ENCODE peak calls at places on chromosome 1, in eight cellular contexts. Y, F, G, E, O, A, D and Q are unnamed samples.

GRCh38 chr1:26786437-26787380 is 1.0 kb upstream of the PIGV start:
- DNase-seq in Y (no peak), F (peak), G (no peak), E (peak), O (no peak), A (peak), D (peak), Q (peak)

GRCh38 chr1:19936061-19936750 is 12.8 kb upstream of the PLA2G2E start:
- DNase-seq in Y (no peak), F (no peak), G (no peak), E (no peak), O (no peak), A (no peak), D (no peak), Q (no peak)

GRCh38 chr1:155322571-155322952 is 1.9 kb downstream of the RUSC1 start:
- DNase-seq in Y (no peak), F (no peak), G (no peak), E (no peak), O (no peak), A (peak), D (peak), Q (no peak)

GRCh38 chr1:43979528-43980254 is 681 bp downstream of the B4GALT2 start:
- DNase-seq in Y (no peak), F (peak), G (peak), E (no peak), O (no peak), A (peak), D (peak), Q (peak)

GRCh38 chr1:240027059-240027462 is 64.6 kb upstream of the FMN2 start:
- DNase-seq in Y (peak), F (peak), G (no peak), E (no peak), O (no peak), A (peak), D (peak), Q (peak)

GRCh38 chr1:32240140-32240951 is 6.7 kb upstream of the FAM167B start:
- DNase-seq in Y (no peak), F (peak), G (no peak), E (peak), O (no peak), A (no peak), D (no peak), Q (no peak)

GRCh38 chr1:1230656-1231399 is 973 bp downstream of the SDF4 start:
- DNase-seq in Y (peak), F (no peak), G (peak), E (no peak), O (no peak), A (peak), D (peak), Q (peak)

GRCh38 chr1:54805981-54806381 is 4.9 kb upstream of the TTC22 start:
- DNase-seq in Y (no peak), F (no peak), G (no peak), E (no peak), O (no peak), A (no peak), D (no peak), Q (no peak)

GRCh38 chr1:115466433-115466832 is 128.4 kb upstream of the NGF start:
- DNase-seq in Y (no peak), F (no peak), G (no peak), E (no peak), O (no peak), A (no peak), D (no peak), Q (no peak)

GRCh38 chr1:92708368-92708950 is 76.4 kb downstream of the EVI5 start:
- DNase-seq in Y (no peak), F (no peak), G (no peak), E (no peak), O (no peak), A (peak), D (no peak), Q (no peak)

GRCh38 chr1:151841141-151841540 is 1.5 kb upstream of the C2CD4D start:
- DNase-seq in Y (no peak), F (no peak), G (no peak), E (peak), O (no peak), A (peak), D (peak), Q (no peak)

GRCh38 chr1:176141449-176141848 is 65.6 kb downstream of the COP1 start:
- DNase-seq in Y (no peak), F (no peak), G (no peak), E (no peak), O (no peak), A (no peak), D (no peak), Q (no peak)

GRCh38 chr1:74502432-74502831 is 10.0 kb downstream of the LRRC53 start:
- DNase-seq in Y (peak), F (no peak), G (peak), E (peak), O (no peak), A (peak), D (peak), Q (peak)

GRCh38 chr1:53600486-53600885 is 138.5 kb downstream of the GLIS1 start:
- DNase-seq in Y (no peak), F (no peak), G (no peak), E (no peak), O (no peak), A (no peak), D (no peak), Q (no peak)

GRCh38 chr1:99218572-99218971 is 45.7 kb upstream of the PLPPR4 start:
- DNase-seq in Y (no peak), F (no peak), G (no peak), E (no peak), O (no peak), A (no peak), D (no peak), Q (no peak)

GRCh38 chr1:236545621-236546169 is 21.9 kb downstream of the LGALS8 start:
- DNase-seq in Y (no peak), F (no peak), G (no peak), E (no peak), O (no peak), A (peak), D (no peak), Q (no peak)

GRCh38 chr1:228207381-228207810 is 448 bp upstream of the OBSCN start:
- DNase-seq in Y (no peak), F (no peak), G (no peak), E (peak), O (no peak), A (no peak), D (no peak), Q (no peak)